ENCODE peak calls at places on chromosomes 1 and 21, in nine cellular contexts. U is prostate gland, L is ovary, V is endothelial cell of umbilical vein, N is HCT116, P is body of pancreas, A is Peyer's patch, G is transverse colon, R is right lobe of liver. Y is an unnamed sample.

GRCh38 chr1:228830954-228831481 is 95.7 kb downstream of the RHOU start:
- DNase-seq in U (no peak), G (no peak), P (no peak), R (no peak), L (no peak), A (no peak), V (no peak), N (peak; percentile 64), Y (no peak)

GRCh38 chr1:41641941-41642527 is 157.6 kb upstream of the EDN2 start:
- DNase-seq in L (no peak), P (no peak), V (no peak), G (no peak), R (no peak), U (no peak), N (no peak), A (no peak), Y (no peak)

GRCh38 chr1:150981805-150982712 is at the start of gene ANXA9:
- DNase-seq in V (no peak), G (peak; percentile 55), U (no peak), R (peak; percentile 85), P (peak; percentile 73), L (no peak), N (no peak), A (no peak), Y (no peak)

GRCh38 chr1:223731076-223731770 is 18.9 kb downstream of the CAPN2 start:
- DNase-seq in A (no peak), N (no peak), L (peak; percentile 75), P (peak; percentile 49), G (peak; percentile 46), V (peak; percentile 81), U (no peak), R (no peak), Y (no peak)

GRCh38 chr1:109919271-109919670 is 8.6 kb downstream of the CSF1 start:
- DNase-seq in A (no peak), L (no peak), G (no peak), N (no peak), U (no peak), P (no peak), R (no peak), V (no peak), Y (no peak)

GRCh38 chr1:78672428-78672827 is 22.8 kb downstream of the IFI44 start:
- DNase-seq in R (no peak), U (no peak), L (no peak), A (no peak), N (no peak), G (no peak), V (no peak), P (no peak), Y (no peak)

GRCh38 chr21:29501451-29501850 is 202.7 kb downstream of the BACH1 start:
- DNase-seq in L (no peak), P (no peak), N (no peak), A (no peak), R (no peak), G (no peak), V (no peak), U (no peak), Y (no peak)

GRCh38 chr1:24018611-24019580 is 38.8 kb upstream of the SRSF10 start:
- DNase-seq in P (peak; percentile 100), G (peak; percentile 97), V (peak; percentile 100), A (peak; percentile 54), R (peak; percentile 91), N (peak; percentile 79), L (peak; percentile 97), U (peak; percentile 99), Y (peak; percentile 10)

GRCh38 chr1:244346972-244347618 is 104.6 kb downstream of the ADSS2 start:
- DNase-seq in L (no peak), P (no peak), V (peak; percentile 83), A (no peak), U (no peak), G (no peak), R (peak; percentile 13), N (no peak), Y (no peak)

GRCh38 chr1:27166351-27166802 is 11.5 kb upstream of the SLC9A1 start:
- DNase-seq in N (no peak), P (no peak), G (no peak), U (no peak), V (no peak), L (no peak), R (no peak), A (no peak), Y (no peak)

DNA sequence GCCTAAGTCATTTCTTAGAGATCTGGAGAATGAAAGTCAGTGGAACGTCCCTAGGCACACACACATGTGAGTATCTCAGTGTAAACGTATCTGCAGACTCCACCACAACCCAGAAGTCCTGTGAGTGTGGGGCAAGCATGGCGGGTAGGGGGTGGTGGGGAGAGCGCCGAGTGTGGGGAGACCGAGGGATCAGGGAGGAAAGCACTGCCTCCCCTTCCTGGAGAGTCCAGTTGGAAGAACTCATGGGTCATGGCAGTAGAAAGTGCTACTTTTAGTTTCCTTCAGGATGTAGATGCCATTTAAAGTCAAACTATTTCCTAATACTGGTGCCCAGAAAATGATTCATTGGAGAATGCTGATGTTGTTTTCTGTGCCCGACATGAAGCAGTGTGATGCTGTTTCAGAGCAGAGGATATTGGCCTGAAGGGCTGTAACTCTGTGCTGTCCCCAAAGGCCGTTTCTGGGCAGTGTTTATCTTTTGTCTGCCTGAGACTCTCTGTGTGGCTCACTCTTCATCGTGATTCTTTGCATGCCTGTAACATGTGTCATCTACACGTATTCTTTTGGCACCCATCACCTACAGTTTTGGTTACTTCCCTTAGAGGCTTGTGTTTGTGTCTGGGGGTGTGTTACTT is 45.7 kb upstream of the TSPAN2 start:
- DNase-seq in R (no peak), G (no peak), V (peak; percentile 12), U (no peak), P (no peak), L (no peak), A (no peak), N (peak; percentile 22), Y (no peak)
- H3K27ac ChIP-seq in R (no peak overlapping the region), G (peak overlapping the region; percentile 21), V (no peak overlapping the region), U (no peak overlapping the region), P (no peak overlapping the region), L (no peak overlapping the region), A (peak overlapping the region; percentile 13), N (no peak overlapping the region), Y (peak overlapping the region; percentile 51)

DNA sequence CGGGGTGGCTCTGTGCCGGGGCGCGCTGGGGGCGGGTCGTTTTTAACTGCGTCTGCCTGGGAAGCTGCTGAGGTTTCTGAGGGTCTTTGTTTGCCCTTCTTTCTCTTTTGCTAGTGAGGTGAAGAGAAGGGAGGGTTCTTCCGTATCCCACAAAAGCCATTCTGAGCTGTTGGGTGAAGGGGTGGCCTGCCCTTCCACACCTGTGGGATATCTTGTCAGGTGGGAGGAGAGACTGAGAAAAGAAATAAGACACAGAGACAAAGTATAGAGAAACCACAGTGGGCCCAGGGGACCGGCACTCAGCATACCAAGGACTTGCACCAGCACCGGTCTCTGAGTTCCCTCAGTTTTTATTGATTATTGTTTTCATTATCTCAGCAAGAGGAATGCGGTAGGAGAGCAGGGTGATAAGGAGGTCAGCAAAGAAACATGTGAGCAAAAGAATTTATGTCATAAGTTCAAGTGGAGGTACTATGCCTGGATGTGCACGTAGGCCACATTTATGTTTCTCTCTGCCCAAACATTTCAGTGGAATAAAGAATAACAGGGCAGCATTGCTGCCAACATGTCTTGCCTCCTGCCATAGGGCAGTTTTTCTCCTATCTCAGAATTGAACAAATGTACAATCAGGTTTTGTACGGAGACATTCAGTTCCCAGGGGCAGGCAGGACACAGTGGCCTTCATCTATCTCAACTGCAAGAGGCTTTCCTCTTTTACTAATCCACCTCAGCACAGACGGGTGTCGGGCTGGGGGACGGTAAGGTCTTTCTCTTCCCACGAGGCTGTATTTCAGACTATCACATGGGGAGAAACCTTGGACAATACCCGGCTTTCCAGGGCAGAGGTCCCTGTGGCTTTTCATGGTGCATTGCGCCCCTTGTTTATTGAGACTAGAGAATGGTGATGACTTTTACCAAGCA is 966 bp downstream of the PGBD2 start:
- DNase-seq in L (peak; percentile 94), A (peak; percentile 20), G (no peak), U (no peak), N (no peak), P (peak; percentile 35), R (no peak), V (no peak), Y (no peak)
- TF ChIP-seq POLR2A in L (peak; percentile 7), A (no peak), G (no peak), U (no peak), N (no peak), P (no peak), R (no peak), V (no peak), Y (no peak)

GRCh38 chr1:159944623-159945455 is 574 bp downstream of the IGSF9 start:
- DNase-seq in R (peak; percentile 84), U (no peak), L (no peak), N (no peak), G (no peak), A (no peak), P (no peak), V (no peak), Y (no peak)

GRCh38 chr1:159945483-159946241 is at the start of gene IGSF9:
- DNase-seq in P (peak; percentile 91), U (peak; percentile 96), V (peak; percentile 85), L (peak; percentile 90), A (peak; percentile 73), G (peak; percentile 92), R (peak; percentile 92), N (peak; percentile 78), Y (no peak)

GRCh38 chr1:159943908-159944622 is 1.3 kb downstream of the IGSF9 start:
- DNase-seq in V (no peak), P (no peak), U (peak; percentile 72), A (no peak), R (no peak), G (no peak), N (no peak), L (no peak), Y (no peak)

GRCh38 chr1:159947942-159948341 is 2.5 kb upstream of the IGSF9 start:
- DNase-seq in V (no peak), P (no peak), R (no peak), A (no peak), U (no peak), G (peak; percentile 1), N (no peak), L (no peak), Y (no peak)

GRCh38 chr1:159946242-159947187 is 1.1 kb upstream of the IGSF9 start:
- DNase-seq in V (no peak), G (peak; percentile 8), A (no peak), U (no peak), P (no peak), R (peak; percentile 40), N (no peak), L (no peak), Y (no peak)
- H3K4me3 ChIP-seq in V (no peak overlapping the region), G (peak overlapping the region; percentile 53), A (no peak overlapping the region), U (no peak overlapping the region), P (no peak overlapping the region), R (no peak overlapping the region), N (peak overlapping the region; percentile 63), L (no peak overlapping the region), Y (peak overlapping the region; percentile 73)

GRCh38 chr1:161218301-161219077 is 3.4 kb downstream of the FCER1G start:
- DNase-seq in A (no peak), G (no peak), N (no peak), V (no peak), L (no peak), R (no peak), P (no peak), U (no peak), Y (no peak)
- H3K27ac ChIP-seq in A (peak overlapping the region; percentile 58), G (no peak overlapping the region), N (no peak overlapping the region), V (no peak overlapping the region), L (no peak overlapping the region), R (peak overlapping the region; percentile 6), P (no peak overlapping the region), U (no peak overlapping the region), Y (no peak overlapping the region)

DNA sequence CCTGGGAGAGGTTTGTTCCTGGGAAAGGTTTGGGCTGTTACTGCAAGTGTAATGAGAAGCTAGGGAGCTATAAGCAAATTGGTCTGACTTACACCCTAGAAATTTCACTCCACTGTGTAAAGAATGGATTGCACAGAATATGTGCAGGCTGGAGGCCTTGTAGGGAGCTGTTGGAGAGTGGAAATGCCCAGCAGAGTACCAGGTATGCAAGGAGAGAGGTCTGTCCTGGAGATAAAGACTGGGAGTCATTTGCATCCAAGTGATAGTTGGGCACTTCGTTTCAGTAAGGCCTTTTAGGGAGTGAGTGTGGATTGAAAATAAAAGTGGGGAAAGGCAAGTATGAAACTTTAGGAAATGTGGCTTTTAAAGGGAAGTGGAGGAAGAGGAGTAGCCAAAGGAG is 75.8 kb downstream of the CACNA1E start:
- DNase-seq in G (no peak), L (no peak), A (no peak), R (no peak), V (no peak), U (no peak), P (no peak), N (no peak), Y (no peak)
- TF ChIP-seq POLR2A in G (no peak), L (no peak), A (no peak), R (no peak), V (no peak), U (no peak), P (no peak), N (no peak), Y (no peak)

Y was measured in esophagus squamous epithelium.